ENCODE peak calls at places on chromosomes 7 and 10, in ten cellular contexts. E is MCF 10A, P is vagina, K is lung, T is PC-9, L is HCT116, A is transverse colon, R is neural crest cell, I is AG10803, M is pancreas. N is an unnamed sample.

GRCh38 chr10:78893217-78893616 is 175.5 kb upstream of the ZMIZ1 start:
- DNase-seq in E (no peak), P (peak; percentile 71), K (no peak), T (no peak), L (no peak), A (no peak), R (no peak), I (no peak), M (no peak), N (no peak)

GRCh38 chr7:16708496-16708895 is 45.1 kb upstream of the TSPAN13 start:
- DNase-seq in E (no peak), P (no peak), K (no peak), T (no peak), L (no peak), A (no peak), R (no peak), I (peak; percentile 59), M (no peak), N (no peak)

GRCh38 chr10:6494452-6494839 is 85.6 kb downstream of the PRKCQ start:
- DNase-seq in E (no peak), P (no peak), K (no peak), T (no peak), L (no peak), A (no peak), R (no peak), I (no peak), M (no peak), N (no peak)

GRCh38 chr10:112536663-112537062 is 89.6 kb downstream of the VTI1A start:
- DNase-seq in E (no peak), P (no peak), K (no peak), T (no peak), L (peak; percentile 98), A (no peak), R (no peak), I (no peak), M (no peak), N (no peak)

GRCh38 chr7:45259966-45260646 is 102.5 kb downstream of the RAMP3 start:
- DNase-seq in E (peak; percentile 44), P (no peak), K (peak; percentile 59), T (peak; percentile 62), L (peak; percentile 31), A (peak; percentile 50), R (peak; percentile 80), I (peak; percentile 15), M (no peak), N (peak; percentile 82)

GRCh38 chr7:28758186-28758585 is 199.9 kb downstream of the TRIL start:
- DNase-seq in E (no peak), P (no peak), K (no peak), T (no peak), L (no peak), A (no peak), R (no peak), I (no peak), M (no peak), N (no peak)

GRCh38 chr10:101218423-101219136 is 10.7 kb downstream of the LBX1 start:
- DNase-seq in E (no peak), P (no peak), K (no peak), T (no peak), L (no peak), A (no peak), R (no peak), I (no peak), M (peak; percentile 34), N (no peak)

GRCh38 chr7:537911-538634 is 18.4 kb upstream of the PDGFA start:
- DNase-seq in E (peak; percentile 91), P (no peak), K (peak; percentile 88), T (peak; percentile 98), L (peak; percentile 83), A (peak; percentile 93), R (no peak), I (peak; percentile 95), M (peak; percentile 91), N (peak; percentile 94)

GRCh38 chr10:60367431-60367830 is 22.2 kb downstream of the ANK3 start:
- DNase-seq in E (no peak), P (no peak), K (no peak), T (no peak), L (no peak), A (no peak), R (no peak), I (peak; percentile 21), M (no peak), N (no peak)

GRCh38 chr7:80729586-80730320 is 91.3 kb downstream of the CD36 start:
- DNase-seq in E (peak; percentile 31), P (no peak), K (no peak), T (peak; percentile 40), L (no peak), A (no peak), R (no peak), I (peak; percentile 87), M (no peak), N (no peak)

GRCh38 chr7:79590571-79591274 is 137.3 kb upstream of the MAGI2 start:
- DNase-seq in E (no peak), P (no peak), K (no peak), T (no peak), L (no peak), A (no peak), R (no peak), I (no peak), M (no peak), N (no peak)

GRCh38 chr10:70379581-70380176 is 2.7 kb downstream of the LRRC20 start:
- DNase-seq in E (peak; percentile 41), P (no peak), K (no peak), T (no peak), L (no peak), A (no peak), R (no peak), I (no peak), M (no peak), N (no peak)

GRCh38 chr7:42596737-42597136 is 315.1 kb downstream of the C7orf25 start:
- DNase-seq in E (peak; percentile 20), P (no peak), K (no peak), T (no peak), L (no peak), A (no peak), R (no peak), I (no peak), M (no peak), N (no peak)

GRCh38 chr10:97736403-97736901 is 476 bp upstream of the ZFYVE27 start:
- DNase-seq in E (no peak), P (no peak), K (no peak), T (no peak), L (no peak), A (no peak), R (no peak), I (no peak), M (no peak), N (no peak)

GRCh38 chr10:6045600-6046457 is 16.3 kb downstream of the IL2RA start:
- DNase-seq in E (no peak), P (peak; percentile 37), K (no peak), T (no peak), L (no peak), A (no peak), R (no peak), I (no peak), M (no peak), N (no peak)

DNA sequence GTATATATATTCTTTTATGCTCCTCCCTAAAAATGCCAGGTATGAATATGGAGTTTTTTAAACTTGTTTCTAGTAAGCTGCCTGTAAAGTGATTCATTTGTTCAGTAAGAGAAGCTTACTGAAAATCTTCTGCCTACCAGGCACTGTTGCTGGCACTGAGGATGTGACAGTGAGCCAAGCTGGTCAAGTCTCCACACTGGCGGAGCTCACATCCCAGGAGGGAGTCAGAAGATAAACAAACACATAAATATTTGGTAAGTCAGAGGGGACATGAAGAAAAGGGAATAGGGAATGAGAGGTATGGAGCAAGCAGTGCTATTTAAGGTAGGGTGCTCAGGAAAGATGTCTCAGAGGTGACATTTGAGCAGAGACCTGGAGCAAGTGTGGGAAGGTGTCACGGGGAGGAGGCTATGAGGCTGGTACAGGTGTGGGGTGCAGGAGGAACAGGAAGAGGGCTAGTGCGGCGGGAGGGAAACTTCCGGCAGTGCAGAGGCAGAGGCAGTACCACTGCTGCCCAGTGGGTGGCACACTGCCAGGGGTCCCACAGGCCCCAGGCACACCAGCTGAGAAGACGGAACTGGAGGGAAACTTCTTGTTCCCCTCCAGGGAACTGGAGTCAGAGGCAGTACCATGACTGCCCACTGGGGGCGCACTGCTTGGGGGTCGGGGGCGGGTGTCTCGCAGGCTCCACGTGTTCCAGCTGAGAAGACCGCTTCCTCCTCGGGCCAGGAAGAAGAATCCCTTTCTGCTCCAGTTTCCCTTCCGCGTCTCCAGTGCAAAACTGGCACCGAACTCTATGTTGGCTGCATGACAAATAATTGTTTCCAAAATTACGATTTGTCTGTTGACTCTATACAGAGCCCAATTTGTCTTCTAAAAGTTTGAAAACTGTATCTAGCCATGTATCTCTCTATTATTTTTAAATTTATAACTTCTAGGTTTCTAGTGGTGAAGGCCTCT is 161.0 kb downstream of the TEX36 start:
- DNase-seq in E (peak; percentile 34), P (no peak), K (no peak), T (no peak), L (peak; percentile 88), A (no peak), R (peak; percentile 36), I (no peak), M (peak; percentile 58), N (no peak)
- TF ChIP-seq CTCF in E (peak; percentile 80), P (no peak), K (no peak), T (peak; percentile 54), L (peak; percentile 100), A (peak; percentile 31), R (peak; percentile 72), I (peak; percentile 54), M (peak; percentile 30), N (peak; percentile 59)

GRCh38 chr10:34824870-34825269 is 9.8 kb upstream of the PARD3 start:
- DNase-seq in E (peak; percentile 20), P (no peak), K (no peak), T (no peak), L (no peak), A (no peak), R (no peak), I (no peak), M (no peak), N (peak; percentile 44)
- TF ChIP-seq CTCF in E (no peak), P (no peak), K (no peak), T (no peak), L (peak; percentile 40), A (no peak), R (no peak), I (no peak), M (no peak), N (peak; percentile 30)

DNA sequence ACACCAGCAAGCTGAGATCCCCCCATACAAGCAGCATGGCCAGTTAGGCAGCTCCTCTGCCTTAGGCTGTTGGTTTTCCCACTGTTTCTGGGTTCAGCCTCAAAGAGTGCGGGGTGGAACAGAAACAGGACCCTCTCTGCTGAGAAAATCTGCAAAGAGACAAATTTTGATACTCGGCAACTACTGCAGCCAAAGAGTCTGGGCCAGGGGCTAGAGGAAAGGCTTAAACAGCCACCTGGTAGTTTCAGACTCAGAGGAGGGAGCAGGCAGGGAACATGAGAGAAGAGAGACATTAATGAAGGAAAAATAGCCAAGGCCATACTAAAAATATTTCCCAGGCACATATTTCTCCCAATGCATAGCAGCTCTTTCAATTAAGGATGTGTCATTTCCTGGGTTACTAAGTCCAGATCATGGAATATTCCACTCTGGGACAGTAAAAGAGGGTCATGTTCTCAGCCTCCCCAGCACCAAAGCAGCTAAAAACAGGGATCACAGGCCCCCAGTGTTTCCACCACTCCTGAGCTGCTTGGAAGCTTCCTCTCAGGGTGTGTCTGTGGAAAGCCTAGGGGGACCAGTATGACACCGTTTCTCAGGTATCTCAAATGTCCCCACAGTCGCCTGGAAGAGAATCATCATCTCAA is 29.8 kb downstream of the PDLIM1 start:
- DNase-seq in E (no peak), P (peak; percentile 69), K (no peak), T (no peak), L (no peak), A (no peak), R (no peak), I (peak; percentile 76), M (no peak), N (no peak)
- TF ChIP-seq CTCF in E (no peak), P (no peak), K (no peak), T (no peak), L (no peak), A (no peak), R (no peak), I (no peak), M (no peak), N (no peak)

GRCh38 chr10:114431414-114431767 is 27.1 kb upstream of the AFAP1L2 start:
- DNase-seq in E (peak; percentile 24), P (no peak), K (no peak), T (no peak), L (no peak), A (no peak), R (no peak), I (no peak), M (no peak), N (no peak)
- TF ChIP-seq CTCF in E (no peak), P (no peak), K (no peak), T (no peak), L (no peak), A (no peak), R (no peak), I (no peak), M (no peak), N (no peak)